ENCODE peak calls at places on chromosomes 7 and 10, in four cellular contexts. One of them, this sample, is unnamed.

GRCh38 chr10:79066460-79067240 is 2.1 kb upstream of the ZMIZ1 start:
- DNase-seq in GM12878: no peak
- DNase-seq in IMR-90: peak
- DNase-seq in K562: peak
- DNase-seq in this sample: peak

GRCh38 chr7:113113912-113114311 is 4.4 kb downstream of the SMIM30 start:
- DNase-seq in GM12878: no peak
- DNase-seq in IMR-90: no peak
- DNase-seq in K562: peak
- DNase-seq in this sample: peak

GRCh38 chr10:103542764-103543616 is 49.5 kb downstream of the NEURL1 start:
- DNase-seq in GM12878: peak
- DNase-seq in IMR-90: peak
- DNase-seq in K562: peak
- DNase-seq in this sample: peak

GRCh38 chr7:100509213-100509612 is 25.5 kb downstream of the NYAP1 start:
- DNase-seq in GM12878: no peak
- DNase-seq in IMR-90: peak
- DNase-seq in K562: no peak
- DNase-seq in this sample: no peak

GRCh38 chr7:144854839-144855424 is 19.1 kb upstream of the TPK1 start:
- DNase-seq in GM12878: no peak
- DNase-seq in IMR-90: no peak
- DNase-seq in K562: peak
- DNase-seq in this sample: peak

GRCh38 chr7:41803569-41803968 is 100.7 kb upstream of the INHBA start:
- DNase-seq in GM12878: no peak
- DNase-seq in IMR-90: no peak
- DNase-seq in K562: no peak
- DNase-seq in this sample: no peak

GRCh38 chr10:44981172-44982113 is 2.8 kb upstream of the DEPP1 start:
- DNase-seq in GM12878: no peak
- DNase-seq in IMR-90: peak
- DNase-seq in K562: no peak
- DNase-seq in this sample: peak

GRCh38 chr10:50224330-50224952 is 26.9 kb downstream of the ASAH2 start:
- DNase-seq in GM12878: peak
- DNase-seq in IMR-90: peak
- DNase-seq in K562: peak
- DNase-seq in this sample: peak

GRCh38 chr10:77756319-77757232 is 119.0 kb upstream of the KCNMA1 start:
- DNase-seq in GM12878: no peak
- DNase-seq in IMR-90: peak
- DNase-seq in K562: peak
- DNase-seq in this sample: peak

DNA sequence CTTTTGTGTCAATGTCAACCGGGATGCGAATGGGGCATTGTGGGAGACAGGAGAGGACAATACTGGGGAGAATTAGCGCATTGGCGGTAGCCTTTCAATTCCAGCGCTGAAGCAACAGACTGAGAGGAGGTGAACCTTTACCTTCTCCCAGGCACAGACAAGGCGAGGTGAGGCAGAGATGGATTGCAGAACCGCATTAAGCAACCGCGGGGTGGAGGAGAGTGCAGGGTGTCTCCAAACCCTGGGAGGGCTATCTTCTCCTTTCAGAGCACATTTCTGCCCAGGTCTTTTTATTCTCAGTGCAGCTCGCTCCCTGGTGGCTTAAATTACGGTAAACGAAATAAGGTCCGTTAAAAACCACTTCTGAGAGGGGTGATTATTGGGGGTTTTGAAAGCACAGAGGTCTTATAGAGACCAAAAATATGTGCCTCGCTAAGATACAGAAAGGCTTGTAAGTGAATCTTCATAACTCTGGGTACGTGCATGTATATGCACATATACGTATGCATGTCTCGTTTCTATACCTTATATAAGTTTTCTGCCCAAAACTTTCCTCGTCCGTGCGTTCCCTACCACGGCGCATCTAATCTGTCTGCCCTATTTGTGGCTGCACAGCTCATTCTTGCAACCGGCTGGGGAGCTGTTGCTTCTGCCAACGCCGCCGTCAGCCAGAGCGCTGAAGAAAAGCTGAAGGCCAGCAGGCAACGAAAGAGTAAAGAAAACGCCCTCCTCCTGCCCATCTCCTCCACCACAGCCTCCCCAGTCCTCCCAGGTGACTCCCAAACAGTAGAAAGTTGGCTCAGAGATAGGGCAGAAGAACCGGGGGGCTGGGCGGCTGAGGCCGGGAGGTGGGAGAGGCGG is 915 bp upstream of the ZNF804B start:
- DNase-seq in GM12878: no peak
- DNase-seq in IMR-90: no peak
- DNase-seq in K562: peak
- DNase-seq in this sample: no peak
- TF ChIP-seq RCOR1 in GM12878: no peak
- TF ChIP-seq RCOR1 in IMR-90: no peak
- TF ChIP-seq RCOR1 in K562: no peak
- TF ChIP-seq RCOR1 in this sample: no peak

GRCh38 chr7:150855476-150856302 is 3.4 kb downstream of the AOC1 start:
- DNase-seq in GM12878: no peak
- DNase-seq in IMR-90: no peak
- DNase-seq in K562: no peak
- DNase-seq in this sample: no peak

GRCh38 chr7:150858236-150859197 is 6.2 kb downstream of the AOC1 start:
- DNase-seq in GM12878: no peak
- DNase-seq in IMR-90: no peak
- DNase-seq in K562: no peak
- DNase-seq in this sample: no peak

GRCh38 chr7:150856303-150857275 is 4.3 kb downstream of the AOC1 start:
- DNase-seq in GM12878: no peak
- DNase-seq in IMR-90: no peak
- DNase-seq in K562: no peak
- DNase-seq in this sample: no peak

GRCh38 chr7:150855046-150855445 is 2.7 kb downstream of the AOC1 start:
- DNase-seq in GM12878: no peak
- DNase-seq in IMR-90: no peak
- DNase-seq in K562: no peak
- DNase-seq in this sample: no peak

GRCh38 chr7:150857276-150858055 is 5.1 kb downstream of the AOC1 start:
- DNase-seq in GM12878: no peak
- DNase-seq in IMR-90: no peak
- DNase-seq in K562: no peak
- DNase-seq in this sample: no peak
- TF ChIP-seq RAD21 in GM12878: no peak
- TF ChIP-seq RAD21 in IMR-90: no peak
- TF ChIP-seq RAD21 in K562: no peak
- TF ChIP-seq RAD21 in this sample: no peak

GRCh38 chr7:44982535-44982923 is 3.7 kb upstream of the MYO1G start:
- DNase-seq in GM12878: no peak
- DNase-seq in IMR-90: no peak
- DNase-seq in K562: no peak
- DNase-seq in this sample: no peak
- TF ChIP-seq RCOR1 in GM12878: no peak
- TF ChIP-seq RCOR1 in IMR-90: no peak
- TF ChIP-seq RCOR1 in K562: no peak
- TF ChIP-seq RCOR1 in this sample: no peak

DNA sequence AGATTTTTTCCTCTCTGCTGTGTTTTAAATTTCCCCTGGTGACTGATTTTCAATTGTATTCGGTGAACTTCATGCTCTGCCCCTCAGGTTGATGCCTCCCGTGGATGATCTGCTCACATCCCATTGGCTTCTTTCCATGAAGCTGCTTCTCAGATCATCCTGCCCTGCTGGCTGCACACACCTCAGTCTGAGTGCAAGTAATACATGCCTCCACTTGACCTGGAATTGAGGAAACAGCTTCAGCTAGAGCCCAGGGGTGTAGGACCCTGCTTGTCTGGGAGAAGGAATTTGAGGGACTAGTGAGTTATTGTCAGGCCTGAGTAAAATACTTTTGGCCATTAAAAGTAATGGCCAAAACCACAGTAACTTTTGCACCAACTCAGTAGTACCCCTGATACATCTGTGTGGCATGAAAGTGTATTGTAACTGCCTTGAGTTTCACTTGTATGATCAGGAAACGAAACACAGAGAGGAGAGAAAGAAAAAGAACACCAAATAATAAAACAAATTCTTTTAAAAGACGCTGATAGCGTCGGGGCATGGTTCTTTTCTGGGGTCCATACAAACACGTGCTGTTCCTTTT is 49.4 kb downstream of the SPAM1 start:
- DNase-seq in GM12878: no peak
- DNase-seq in IMR-90: no peak
- DNase-seq in K562: no peak
- DNase-seq in this sample: no peak
- TF ChIP-seq RAD21 in GM12878: no peak
- TF ChIP-seq RAD21 in IMR-90: no peak
- TF ChIP-seq RAD21 in K562: no peak
- TF ChIP-seq RAD21 in this sample: no peak

GRCh38 chr10:131983780-131984179 is 2.1 kb upstream of the BNIP3 start:
- DNase-seq in GM12878: no peak
- DNase-seq in IMR-90: peak
- DNase-seq in K562: no peak
- DNase-seq in this sample: peak
- TF ChIP-seq RCOR1 in GM12878: no peak
- TF ChIP-seq RCOR1 in IMR-90: no peak
- TF ChIP-seq RCOR1 in K562: no peak
- TF ChIP-seq RCOR1 in this sample: no peak

GRCh38 chr10:130956251-130956650 is 355.3 kb downstream of the TCERG1L start:
- DNase-seq in GM12878: no peak
- DNase-seq in IMR-90: no peak
- DNase-seq in K562: no peak
- DNase-seq in this sample: no peak
- TF ChIP-seq RAD21 in GM12878: no peak
- TF ChIP-seq RAD21 in IMR-90: no peak
- TF ChIP-seq RAD21 in K562: no peak
- TF ChIP-seq RAD21 in this sample: no peak

DNA sequence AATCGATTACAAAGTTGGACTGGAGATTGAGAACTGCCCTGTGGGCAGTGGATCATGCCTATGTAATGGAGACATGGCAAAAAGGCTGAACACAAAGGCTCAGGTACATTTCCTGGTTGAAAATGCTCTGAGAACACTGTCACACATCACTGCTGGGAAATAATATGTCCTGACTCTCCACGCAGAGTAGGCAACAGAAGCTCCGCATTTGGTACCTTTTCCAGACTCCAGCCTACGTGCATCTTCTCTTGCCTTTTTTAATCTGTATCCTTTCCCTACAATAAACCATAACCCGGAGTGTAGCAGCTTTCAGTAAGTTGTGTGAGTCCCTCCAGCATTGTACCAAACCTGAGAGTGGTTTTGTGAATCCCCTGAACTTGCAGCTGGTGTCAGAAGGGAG is 134.7 kb downstream of the SORBS1 start:
- DNase-seq in GM12878: no peak
- DNase-seq in IMR-90: no peak
- DNase-seq in K562: no peak
- DNase-seq in this sample: no peak
- TF ChIP-seq RCOR1 in GM12878: no peak
- TF ChIP-seq RCOR1 in IMR-90: no peak
- TF ChIP-seq RCOR1 in K562: no peak
- TF ChIP-seq RCOR1 in this sample: no peak

GRCh38 chr10:47336387-47337134 is 11.6 kb upstream of the RBP3 start:
- DNase-seq in GM12878: no peak
- DNase-seq in IMR-90: peak
- DNase-seq in K562: peak
- DNase-seq in this sample: no peak
- TF ChIP-seq RAD21 in GM12878: no peak
- TF ChIP-seq RAD21 in IMR-90: no peak
- TF ChIP-seq RAD21 in K562: no peak
- TF ChIP-seq RAD21 in this sample: no peak